ENCODE peak calls at places on chromosomes 2 and 18, in nine cellular contexts. Q is SJSA1; Z is neuronal stem cell; B is bronchial epithelial cell; J is activated gamma-delta T cell treated with Interleukin-2 at 50 U/mL for 16 hours; D is Calu3; T is NCI-H146; S is activated CD4-positive, alpha-beta T cell treated with anti-CD3 and anti-CD28 coated beads, Interleukin-2, amount 50 U/mL, for 4 hours; L is T-helper 2 cell. O is an unnamed sample.

GRCh38 chr2:120539937-120540718 is 194.2 kb downstream of the INHBB start:
- DNase-seq in Z (no peak), L (no peak), D (peak; percentile 50), S (no peak), B (peak; percentile 88), J (no peak), Q (peak; percentile 79), T (no peak), O (no peak)

GRCh38 chr2:29336741-29337340 is 221.6 kb downstream of the CLIP4 start:
- DNase-seq in S (no peak), Q (no peak), D (no peak), L (no peak), B (no peak), T (no peak), Z (no peak), J (no peak), O (no peak)

GRCh38 chr2:146363731-146364130 is 1481.1 kb upstream of the ACVR2A start:
- DNase-seq in Z (no peak), J (no peak), S (no peak), L (no peak), Q (no peak), D (no peak), T (no peak), B (peak; percentile 25), O (no peak)

GRCh38 chr18:74420926-74421325 is 36.2 kb downstream of the DIPK1C start:
- DNase-seq in Q (no peak), L (no peak), T (no peak), B (no peak), D (no peak), Z (no peak), S (no peak), J (no peak), O (no peak)

GRCh38 chr2:61900246-61900645 is 5.2 kb upstream of the COMMD1 start:
- DNase-seq in B (no peak), S (no peak), T (no peak), Z (no peak), Q (no peak), J (no peak), L (no peak), D (no peak), O (no peak)

GRCh38 chr18:41113885-41114482 is 841.0 kb upstream of the PIK3C3 start:
- DNase-seq in B (peak; percentile 38), Q (no peak), L (no peak), D (no peak), S (no peak), T (no peak), J (no peak), Z (no peak), O (no peak)

GRCh38 chr2:131966256-131966655 is 195.5 kb downstream of the ANKRD30BL start:
- DNase-seq in Z (no peak), B (no peak), J (no peak), Q (no peak), S (no peak), D (no peak), T (no peak), L (no peak), O (no peak)

GRCh38 chr2:186820303-186820702 is 28.7 kb downstream of the ZSWIM2 start:
- DNase-seq in T (no peak), B (no peak), D (no peak), Q (no peak), L (no peak), S (no peak), J (no peak), Z (no peak), O (no peak)